ENCODE peak calls at places on chromosomes 5 and 9, in six cellular contexts. V is IMR-90, Z is neuronal stem cell, H is H9, J is mesendoderm, D is H1. W is an unnamed sample.

GRCh38 chr9:6229186-6229585 is 13.6 kb downstream of the IL33 start:
- DNase-seq in V (no peak), Z (no peak), H (no peak), J (no peak), D (no peak), W (no peak)

GRCh38 chr5:94627191-94627590 is 8.7 kb downstream of the SLF1 start:
- DNase-seq in V (peak), Z (no peak), H (no peak), J (no peak), D (no peak), W (peak)

GRCh38 chr5:68265822-68266395 is 50.4 kb downstream of the PIK3R1 start:
- DNase-seq in V (peak), Z (no peak), H (no peak), J (no peak), D (no peak), W (peak)

GRCh38 chr9:124590886-124591641 is 83.9 kb upstream of the NR5A1 start:
- DNase-seq in V (no peak), Z (no peak), H (no peak), J (no peak), D (no peak), W (peak)

GRCh38 chr9:97615439-97616072 is 17.6 kb downstream of the TSTD2 start:
- DNase-seq in V (peak), Z (peak), H (no peak), J (peak), D (no peak), W (peak)

GRCh38 chr9:136551401-136552116 is 5.7 kb upstream of the NOTCH1 start:
- DNase-seq in V (peak), Z (no peak), H (peak), J (peak), D (no peak), W (peak)

GRCh38 chr5:158600679-158601078 is 499.0 kb downstream of the EBF1 start:
- DNase-seq in V (no peak), Z (no peak), H (no peak), J (no peak), D (no peak), W (no peak)

GRCh38 chr5:141641634-141642278 is 5.0 kb downstream of the RELL2 start:
- DNase-seq in V (peak), Z (no peak), H (no peak), J (peak), D (no peak), W (peak)

GRCh38 chr9:137049544-137050449 is 3.8 kb upstream of the NPDC1 start:
- DNase-seq in V (peak), Z (peak), H (peak), J (peak), D (no peak), W (peak)

GRCh38 chr9:34559616-34560546 is 29.6 kb downstream of the CNTFR start:
- DNase-seq in V (peak), Z (no peak), H (no peak), J (no peak), D (no peak), W (peak)

GRCh38 chr9:35828716-35829083 is at the start of gene FAM221B:
- DNase-seq in V (no peak), Z (peak), H (peak), J (peak), D (no peak), W (no peak)

GRCh38 chr5:108607421-108607820 is 140.3 kb upstream of the FER start:
- DNase-seq in V (no peak), Z (no peak), H (no peak), J (no peak), D (no peak), W (no peak)

GRCh38 chr5:1944408-1944807 is 61.7 kb upstream of the IRX4 start:
- DNase-seq in V (no peak), Z (no peak), H (no peak), J (no peak), D (no peak), W (no peak)

GRCh38 chr5:124453221-124454032 is 293.0 kb downstream of the ZNF608 start:
- DNase-seq in V (peak), Z (no peak), H (no peak), J (no peak), D (no peak), W (peak)

GRCh38 chr5:58462154-58462553 is 2.3 kb upstream of the PLK2 start:
- DNase-seq in V (no peak), Z (no peak), H (no peak), J (no peak), D (no peak), W (peak)

GRCh38 chr9:117451336-117451735 is 36.5 kb upstream of the ASTN2 start:
- DNase-seq in V (no peak), Z (no peak), H (no peak), J (no peak), D (no peak), W (no peak)

DNA sequence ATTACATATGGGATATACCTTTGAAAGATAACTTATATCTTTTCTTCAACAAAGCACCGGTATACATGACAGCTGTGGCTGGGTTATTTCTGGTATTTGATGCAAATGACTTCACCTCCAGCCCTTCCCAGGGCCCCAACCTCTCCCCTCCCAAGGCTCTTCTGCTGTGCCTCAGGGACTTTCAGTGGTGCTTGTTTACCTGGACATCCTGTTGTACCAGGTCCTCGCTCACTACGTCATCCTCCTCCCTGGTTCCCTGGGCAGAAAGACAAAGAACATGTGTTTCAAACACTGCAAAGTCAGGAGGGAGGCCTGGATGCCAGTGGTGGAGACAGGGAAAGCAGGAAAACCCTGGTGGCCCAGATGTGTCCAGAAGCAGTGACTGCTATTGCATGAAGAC is 23.4 kb downstream of the ANXA6 start:
- DNase-seq in V (no peak), Z (no peak), H (no peak), J (no peak), D (no peak), W (no peak)
- H2BK15ac ChIP-seq in V (no peak), Z (no peak), H (no peak), J (no peak), D (no peak), W (no peak)

DNA sequence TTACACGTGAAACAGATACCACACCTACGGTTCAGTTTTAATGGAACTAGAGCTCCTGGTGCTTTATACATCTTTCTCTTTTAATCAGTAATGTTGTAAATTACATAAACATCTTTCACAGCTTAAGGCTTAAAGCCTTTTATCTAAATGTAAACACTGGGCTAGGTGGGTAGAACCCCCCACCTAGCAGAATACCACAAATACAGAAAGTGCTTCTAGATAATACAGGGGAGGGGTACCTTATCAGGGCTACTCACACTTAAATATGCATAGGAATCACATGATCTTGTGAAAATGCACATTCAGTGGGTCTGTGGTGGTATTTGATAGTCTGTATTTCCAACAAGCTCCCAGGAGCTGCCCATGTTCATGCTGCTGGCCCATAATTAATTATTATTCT is 256.4 kb upstream of the TARS1 start:
- DNase-seq in V (no peak), Z (no peak), H (no peak), J (peak), D (no peak), W (no peak)
- H2BK15ac ChIP-seq in V (no peak), Z (no peak), H (no peak), J (no peak), D (no peak), W (no peak)

GRCh38 chr5:180169246-180170110 is 39.5 kb downstream of the RASGEF1C start:
- DNase-seq in V (no peak), Z (no peak), H (peak), J (no peak), D (no peak), W (no peak)
- H2BK15ac ChIP-seq in V (no peak), Z (peak), H (peak), J (no peak), D (no peak), W (no peak)

DNA sequence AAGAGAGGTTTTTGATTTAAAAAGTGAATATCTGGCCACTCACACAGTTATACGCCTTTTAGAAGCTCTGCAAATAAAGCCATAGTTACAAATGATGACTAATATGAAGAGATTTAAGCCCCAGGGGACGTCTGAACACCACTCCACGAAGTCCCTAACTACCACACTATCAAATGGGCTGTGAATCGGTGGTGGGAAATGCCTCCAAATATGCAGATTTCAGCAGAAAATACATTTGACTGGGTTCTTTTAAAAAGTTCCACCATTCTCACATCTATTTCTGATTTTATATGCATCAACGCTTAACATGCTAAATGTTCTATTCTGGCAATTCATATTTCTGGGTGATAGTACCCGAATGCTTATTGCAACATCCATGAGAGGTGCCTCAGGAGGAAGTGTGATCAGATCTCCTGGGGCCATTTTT is 22.5 kb downstream of the TICAM2 start:
- DNase-seq in V (no peak), Z (no peak), H (no peak), J (no peak), D (no peak), W (no peak)
- H2BK15ac ChIP-seq in V (no peak), Z (no peak), H (no peak), J (no peak), D (no peak), W (no peak)

GRCh38 chr5:96338089-96338488 is 95.0 kb downstream of the PCSK1 start:
- DNase-seq in V (no peak), Z (no peak), H (no peak), J (no peak), D (no peak), W (no peak)
- H2BK15ac ChIP-seq in V (no peak), Z (no peak), H (no peak), J (no peak), D (no peak), W (no peak)

DNA sequence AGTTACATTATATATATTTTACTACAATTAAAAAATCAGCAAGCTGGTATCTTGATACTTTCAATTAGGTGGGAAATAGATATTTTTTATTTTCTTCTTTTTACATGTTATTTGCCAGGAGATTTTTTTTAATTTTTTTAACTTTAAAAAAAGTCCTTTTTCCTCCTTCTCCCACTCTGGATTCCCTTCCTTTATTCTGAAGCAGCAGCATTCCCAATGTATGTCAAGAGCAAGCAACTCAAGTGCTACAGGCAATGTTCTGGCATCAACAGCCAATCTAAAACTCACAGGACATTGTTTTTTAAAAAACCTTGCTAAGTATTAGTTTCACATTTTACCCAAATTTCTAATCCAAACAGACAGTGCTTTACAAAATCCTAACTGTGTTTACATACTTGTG is 41.4 kb downstream of the GOLPH3 start:
- DNase-seq in V (no peak), Z (no peak), H (no peak), J (no peak), D (no peak), W (no peak)
- H2BK15ac ChIP-seq in V (no peak), Z (no peak), H (no peak), J (no peak), D (no peak), W (no peak)

DNA sequence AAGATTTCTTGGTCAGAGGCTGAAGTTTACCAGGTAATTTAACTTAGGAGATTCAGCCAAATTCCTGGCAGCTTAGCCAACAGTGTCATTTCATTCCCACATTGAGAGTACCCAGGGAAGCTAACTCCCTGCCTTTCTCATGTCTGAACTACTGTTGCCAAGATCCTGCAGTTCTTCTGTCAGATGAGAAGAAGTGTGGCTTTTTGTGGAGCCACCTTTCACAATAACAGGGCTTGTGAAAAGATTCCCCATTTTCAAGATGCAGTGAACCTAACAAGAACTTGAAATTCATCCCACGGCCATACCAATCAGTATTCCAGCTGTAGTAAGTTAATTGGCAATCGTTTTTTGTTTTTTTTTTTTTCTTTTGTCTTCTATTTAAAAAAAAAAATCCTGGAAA is 176.4 kb downstream of the XRCC4 start:
- DNase-seq in V (no peak), Z (no peak), H (no peak), J (no peak), D (no peak), W (no peak)
- H2BK15ac ChIP-seq in V (no peak), Z (no peak), H (no peak), J (no peak), D (no peak), W (no peak)